ENCODE peak calls at places on chromosome 9, in four cellular contexts. One of them, this sample, is unnamed.

GRCh38 chr9:38120961-38121360 is 51.9 kb upstream of the SHB start:
- DNase-seq in anterior cingulate cortex: no peak
- DNase-seq in NCI-H146: no peak
- DNase-seq in foreskin fibroblast: no peak
- DNase-seq in this sample: no peak

GRCh38 chr9:91944711-91945110 is 5.3 kb downstream of the ROR2 start:
- DNase-seq in anterior cingulate cortex: no peak
- DNase-seq in foreskin fibroblast: no peak
- DNase-seq in NCI-H146: no peak
- DNase-seq in this sample: no peak

GRCh38 chr9:34072868-34073590 is 24.3 kb upstream of the UBAP2 start:
- DNase-seq in NCI-H146: no peak
- DNase-seq in anterior cingulate cortex: no peak
- DNase-seq in foreskin fibroblast: peak
- DNase-seq in this sample: peak

GRCh38 chr9:36263662-36264061 is 5.4 kb upstream of the GNE start:
- DNase-seq in foreskin fibroblast: peak
- DNase-seq in anterior cingulate cortex: no peak
- DNase-seq in NCI-H146: peak
- DNase-seq in this sample: no peak

GRCh38 chr9:114193090-114193489 is 37.8 kb downstream of the COL27A1 start:
- DNase-seq in anterior cingulate cortex: no peak
- DNase-seq in foreskin fibroblast: no peak
- DNase-seq in NCI-H146: no peak
- DNase-seq in this sample: no peak

GRCh38 chr9:10268500-10269485 is 344.0 kb downstream of the PTPRD start:
- DNase-seq in anterior cingulate cortex: no peak
- DNase-seq in foreskin fibroblast: no peak
- DNase-seq in NCI-H146: peak
- DNase-seq in this sample: no peak

GRCh38 chr9:134474058-134474370 is 147.8 kb downstream of the RXRA start:
- DNase-seq in NCI-H146: no peak
- DNase-seq in foreskin fibroblast: peak
- DNase-seq in anterior cingulate cortex: no peak
- DNase-seq in this sample: peak

GRCh38 chr9:6171667-6172066 is 43.9 kb upstream of the IL33 start:
- DNase-seq in NCI-H146: no peak
- DNase-seq in foreskin fibroblast: no peak
- DNase-seq in anterior cingulate cortex: no peak
- DNase-seq in this sample: no peak

GRCh38 chr9:21995652-21996275 is 1.2 kb downstream of the CDKN2B-AS1 start:
- DNase-seq in NCI-H146: peak
- DNase-seq in foreskin fibroblast: peak
- DNase-seq in anterior cingulate cortex: no peak
- DNase-seq in this sample: peak

GRCh38 chr9:136354592-136355085 is 8.9 kb downstream of the DNLZ start:
- DNase-seq in NCI-H146: no peak
- DNase-seq in foreskin fibroblast: peak
- DNase-seq in anterior cingulate cortex: no peak
- DNase-seq in this sample: peak

GRCh38 chr9:130692365-130692764 is 1.2 kb upstream of the EXOSC2 start:
- DNase-seq in NCI-H146: no peak
- DNase-seq in foreskin fibroblast: peak
- DNase-seq in anterior cingulate cortex: no peak
- DNase-seq in this sample: no peak

This sample was measured in hepatic stellate cell.